ENCODE peak calls at places on chromosomes 16 and 17, in six cellular contexts. One of them, this sample, is unnamed.

GRCh38 chr17:27677191-27677590 is 46.2 kb downstream of the LGALS9 start:
- DNase-seq in NCI-H446 treated with DMSO at 0.1 percent for 48 hours: no peak
- DNase-seq in thyroid gland: no peak
- DNase-seq in activated naive CD4-positive, alpha-beta T cell treated with Interleukin-2 at 50 U/mL for 16 hours: no peak
- DNase-seq in activated naive CD8-positive, alpha-beta T cell treated with anti-CD3 and anti-CD28 coated beads, Interleukin-2, amount 50 U/mL, for 16 hours: no peak
- DNase-seq in GM19239: no peak
- DNase-seq in this sample: no peak

GRCh38 chr17:82435103-82435502 is 15.4 kb downstream of the CYBC1 start:
- DNase-seq in activated naive CD8-positive, alpha-beta T cell treated with anti-CD3 and anti-CD28 coated beads, Interleukin-2, amount 50 U/mL, for 16 hours: no peak
- DNase-seq in activated naive CD4-positive, alpha-beta T cell treated with Interleukin-2 at 50 U/mL for 16 hours: no peak
- DNase-seq in NCI-H446 treated with DMSO at 0.1 percent for 48 hours: no peak
- DNase-seq in GM19239: no peak
- DNase-seq in thyroid gland: no peak
- DNase-seq in this sample: no peak

GRCh38 chr16:19330801-19331484 is 45.4 kb downstream of the CLEC19A start:
- DNase-seq in activated naive CD8-positive, alpha-beta T cell treated with anti-CD3 and anti-CD28 coated beads, Interleukin-2, amount 50 U/mL, for 16 hours: no peak
- DNase-seq in GM19239: no peak
- DNase-seq in thyroid gland: no peak
- DNase-seq in NCI-H446 treated with DMSO at 0.1 percent for 48 hours: no peak
- DNase-seq in activated naive CD4-positive, alpha-beta T cell treated with Interleukin-2 at 50 U/mL for 16 hours: no peak
- DNase-seq in this sample: no peak

GRCh38 chr16:72561-73537 is at the start of gene RHBDF1:
- DNase-seq in activated naive CD8-positive, alpha-beta T cell treated with anti-CD3 and anti-CD28 coated beads, Interleukin-2, amount 50 U/mL, for 16 hours: no peak
- DNase-seq in activated naive CD4-positive, alpha-beta T cell treated with Interleukin-2 at 50 U/mL for 16 hours: no peak
- DNase-seq in NCI-H446 treated with DMSO at 0.1 percent for 48 hours: no peak
- DNase-seq in GM19239: no peak
- DNase-seq in thyroid gland: peak
- DNase-seq in this sample: no peak

GRCh38 chr17:48756816-48757215 is 28.3 kb upstream of the HOXB13 start:
- DNase-seq in activated naive CD8-positive, alpha-beta T cell treated with anti-CD3 and anti-CD28 coated beads, Interleukin-2, amount 50 U/mL, for 16 hours: no peak
- DNase-seq in NCI-H446 treated with DMSO at 0.1 percent for 48 hours: no peak
- DNase-seq in GM19239: no peak
- DNase-seq in thyroid gland: no peak
- DNase-seq in activated naive CD4-positive, alpha-beta T cell treated with Interleukin-2 at 50 U/mL for 16 hours: no peak
- DNase-seq in this sample: no peak

GRCh38 chr17:50903604-50904521 is 37.7 kb upstream of the TOB1 start:
- DNase-seq in activated naive CD4-positive, alpha-beta T cell treated with Interleukin-2 at 50 U/mL for 16 hours: peak
- DNase-seq in activated naive CD8-positive, alpha-beta T cell treated with anti-CD3 and anti-CD28 coated beads, Interleukin-2, amount 50 U/mL, for 16 hours: no peak
- DNase-seq in GM19239: no peak
- DNase-seq in thyroid gland: no peak
- DNase-seq in NCI-H446 treated with DMSO at 0.1 percent for 48 hours: peak
- DNase-seq in this sample: no peak

GRCh38 chr16:86072328-86073102 is 173.6 kb downstream of the IRF8 start:
- DNase-seq in GM19239: peak
- DNase-seq in activated naive CD8-positive, alpha-beta T cell treated with anti-CD3 and anti-CD28 coated beads, Interleukin-2, amount 50 U/mL, for 16 hours: no peak
- DNase-seq in activated naive CD4-positive, alpha-beta T cell treated with Interleukin-2 at 50 U/mL for 16 hours: peak
- DNase-seq in thyroid gland: peak
- DNase-seq in NCI-H446 treated with DMSO at 0.1 percent for 48 hours: no peak
- DNase-seq in this sample: peak

GRCh38 chr16:27174007-27174406 is 29.3 kb upstream of the KDM8 start:
- DNase-seq in thyroid gland: no peak
- DNase-seq in NCI-H446 treated with DMSO at 0.1 percent for 48 hours: no peak
- DNase-seq in activated naive CD8-positive, alpha-beta T cell treated with anti-CD3 and anti-CD28 coated beads, Interleukin-2, amount 50 U/mL, for 16 hours: no peak
- DNase-seq in activated naive CD4-positive, alpha-beta T cell treated with Interleukin-2 at 50 U/mL for 16 hours: peak
- DNase-seq in GM19239: no peak
- DNase-seq in this sample: no peak

GRCh38 chr17:62351176-62351575 is 29.2 kb upstream of the EFCAB3 start:
- DNase-seq in activated naive CD8-positive, alpha-beta T cell treated with anti-CD3 and anti-CD28 coated beads, Interleukin-2, amount 50 U/mL, for 16 hours: no peak
- DNase-seq in GM19239: no peak
- DNase-seq in NCI-H446 treated with DMSO at 0.1 percent for 48 hours: no peak
- DNase-seq in thyroid gland: no peak
- DNase-seq in activated naive CD4-positive, alpha-beta T cell treated with Interleukin-2 at 50 U/mL for 16 hours: no peak
- DNase-seq in this sample: no peak

GRCh38 chr17:75773808-75774470 is 8.9 kb upstream of the GALK1 start:
- DNase-seq in activated naive CD4-positive, alpha-beta T cell treated with Interleukin-2 at 50 U/mL for 16 hours: no peak
- DNase-seq in GM19239: no peak
- DNase-seq in thyroid gland: no peak
- DNase-seq in activated naive CD8-positive, alpha-beta T cell treated with anti-CD3 and anti-CD28 coated beads, Interleukin-2, amount 50 U/mL, for 16 hours: no peak
- DNase-seq in NCI-H446 treated with DMSO at 0.1 percent for 48 hours: no peak
- DNase-seq in this sample: no peak

GRCh38 chr17:80455328-80455710 is 21.1 kb downstream of the NPTX1 start:
- DNase-seq in NCI-H446 treated with DMSO at 0.1 percent for 48 hours: no peak
- DNase-seq in thyroid gland: no peak
- DNase-seq in activated naive CD4-positive, alpha-beta T cell treated with Interleukin-2 at 50 U/mL for 16 hours: peak
- DNase-seq in activated naive CD8-positive, alpha-beta T cell treated with anti-CD3 and anti-CD28 coated beads, Interleukin-2, amount 50 U/mL, for 16 hours: no peak
- DNase-seq in GM19239: peak
- DNase-seq in this sample: no peak

GRCh38 chr17:63699638-63700527 is at the start of gene LIMD2:
- DNase-seq in thyroid gland: peak
- DNase-seq in NCI-H446 treated with DMSO at 0.1 percent for 48 hours: no peak
- DNase-seq in activated naive CD8-positive, alpha-beta T cell treated with anti-CD3 and anti-CD28 coated beads, Interleukin-2, amount 50 U/mL, for 16 hours: peak
- DNase-seq in GM19239: no peak
- DNase-seq in activated naive CD4-positive, alpha-beta T cell treated with Interleukin-2 at 50 U/mL for 16 hours: peak
- DNase-seq in this sample: no peak

GRCh38 chr17:47882247-47882646 is 13.8 kb upstream of the SP2 start:
- DNase-seq in activated naive CD8-positive, alpha-beta T cell treated with anti-CD3 and anti-CD28 coated beads, Interleukin-2, amount 50 U/mL, for 16 hours: no peak
- DNase-seq in NCI-H446 treated with DMSO at 0.1 percent for 48 hours: no peak
- DNase-seq in thyroid gland: no peak
- DNase-seq in GM19239: no peak
- DNase-seq in activated naive CD4-positive, alpha-beta T cell treated with Interleukin-2 at 50 U/mL for 16 hours: no peak
- DNase-seq in this sample: peak

GRCh38 chr17:67615011-67615561 is 102.7 kb upstream of the NOL11 start:
- DNase-seq in activated naive CD8-positive, alpha-beta T cell treated with anti-CD3 and anti-CD28 coated beads, Interleukin-2, amount 50 U/mL, for 16 hours: no peak
- DNase-seq in thyroid gland: peak
- DNase-seq in NCI-H446 treated with DMSO at 0.1 percent for 48 hours: peak
- DNase-seq in GM19239: no peak
- DNase-seq in activated naive CD4-positive, alpha-beta T cell treated with Interleukin-2 at 50 U/mL for 16 hours: no peak
- DNase-seq in this sample: no peak

GRCh38 chr16:17177242-17177967 is 293.4 kb downstream of the XYLT1 start:
- DNase-seq in thyroid gland: no peak
- DNase-seq in activated naive CD8-positive, alpha-beta T cell treated with anti-CD3 and anti-CD28 coated beads, Interleukin-2, amount 50 U/mL, for 16 hours: no peak
- DNase-seq in activated naive CD4-positive, alpha-beta T cell treated with Interleukin-2 at 50 U/mL for 16 hours: no peak
- DNase-seq in GM19239: no peak
- DNase-seq in NCI-H446 treated with DMSO at 0.1 percent for 48 hours: no peak
- DNase-seq in this sample: no peak

GRCh38 chr16:64428463-64428862 is 693.4 kb downstream of the CDH11 start:
- DNase-seq in activated naive CD8-positive, alpha-beta T cell treated with anti-CD3 and anti-CD28 coated beads, Interleukin-2, amount 50 U/mL, for 16 hours: no peak
- DNase-seq in activated naive CD4-positive, alpha-beta T cell treated with Interleukin-2 at 50 U/mL for 16 hours: no peak
- DNase-seq in NCI-H446 treated with DMSO at 0.1 percent for 48 hours: peak
- DNase-seq in thyroid gland: no peak
- DNase-seq in GM19239: no peak
- DNase-seq in this sample: no peak

GRCh38 chr17:77382966-77383612 is 242.3 kb downstream of the SEC14L1 start:
- DNase-seq in activated naive CD8-positive, alpha-beta T cell treated with anti-CD3 and anti-CD28 coated beads, Interleukin-2, amount 50 U/mL, for 16 hours: no peak
- DNase-seq in activated naive CD4-positive, alpha-beta T cell treated with Interleukin-2 at 50 U/mL for 16 hours: no peak
- DNase-seq in GM19239: no peak
- DNase-seq in NCI-H446 treated with DMSO at 0.1 percent for 48 hours: no peak
- DNase-seq in thyroid gland: no peak
- DNase-seq in this sample: no peak

GRCh38 chr16:70660672-70661350 is 14.5 kb downstream of the IL34 start:
- DNase-seq in activated naive CD4-positive, alpha-beta T cell treated with Interleukin-2 at 50 U/mL for 16 hours: no peak
- DNase-seq in activated naive CD8-positive, alpha-beta T cell treated with anti-CD3 and anti-CD28 coated beads, Interleukin-2, amount 50 U/mL, for 16 hours: no peak
- DNase-seq in NCI-H446 treated with DMSO at 0.1 percent for 48 hours: no peak
- DNase-seq in GM19239: no peak
- DNase-seq in thyroid gland: no peak
- DNase-seq in this sample: no peak

GRCh38 chr16:72355561-72355960 is 183.6 kb upstream of the PMFBP1 start:
- DNase-seq in activated naive CD4-positive, alpha-beta T cell treated with Interleukin-2 at 50 U/mL for 16 hours: no peak
- DNase-seq in activated naive CD8-positive, alpha-beta T cell treated with anti-CD3 and anti-CD28 coated beads, Interleukin-2, amount 50 U/mL, for 16 hours: no peak
- DNase-seq in thyroid gland: no peak
- DNase-seq in GM19239: no peak
- DNase-seq in NCI-H446 treated with DMSO at 0.1 percent for 48 hours: no peak
- DNase-seq in this sample: no peak

GRCh38 chr16:27436921-27437650 is 35.1 kb downstream of the IL21R start:
- DNase-seq in NCI-H446 treated with DMSO at 0.1 percent for 48 hours: no peak
- DNase-seq in thyroid gland: no peak
- DNase-seq in activated naive CD4-positive, alpha-beta T cell treated with Interleukin-2 at 50 U/mL for 16 hours: no peak
- DNase-seq in GM19239: no peak
- DNase-seq in activated naive CD8-positive, alpha-beta T cell treated with anti-CD3 and anti-CD28 coated beads, Interleukin-2, amount 50 U/mL, for 16 hours: no peak
- DNase-seq in this sample: no peak

GRCh38 chr17:73957564-73957963 is 245.9 kb upstream of the RPL38 start:
- DNase-seq in NCI-H446 treated with DMSO at 0.1 percent for 48 hours: no peak
- DNase-seq in activated naive CD8-positive, alpha-beta T cell treated with anti-CD3 and anti-CD28 coated beads, Interleukin-2, amount 50 U/mL, for 16 hours: no peak
- DNase-seq in activated naive CD4-positive, alpha-beta T cell treated with Interleukin-2 at 50 U/mL for 16 hours: no peak
- DNase-seq in thyroid gland: no peak
- DNase-seq in GM19239: no peak
- DNase-seq in this sample: no peak

GRCh38 chr17:2222901-2223616 is 80.5 kb downstream of the SMG6 start:
- DNase-seq in GM19239: peak
- DNase-seq in activated naive CD8-positive, alpha-beta T cell treated with anti-CD3 and anti-CD28 coated beads, Interleukin-2, amount 50 U/mL, for 16 hours: no peak
- DNase-seq in activated naive CD4-positive, alpha-beta T cell treated with Interleukin-2 at 50 U/mL for 16 hours: peak
- DNase-seq in NCI-H446 treated with DMSO at 0.1 percent for 48 hours: no peak
- DNase-seq in thyroid gland: peak
- DNase-seq in this sample: peak

GRCh38 chr17:17547210-17547764 is 44.2 kb downstream of the PEMT start:
- DNase-seq in GM19239: no peak
- DNase-seq in activated naive CD8-positive, alpha-beta T cell treated with anti-CD3 and anti-CD28 coated beads, Interleukin-2, amount 50 U/mL, for 16 hours: no peak
- DNase-seq in thyroid gland: no peak
- DNase-seq in activated naive CD4-positive, alpha-beta T cell treated with Interleukin-2 at 50 U/mL for 16 hours: no peak
- DNase-seq in NCI-H446 treated with DMSO at 0.1 percent for 48 hours: no peak
- DNase-seq in this sample: no peak

GRCh38 chr16:47965439-47965838 is 190.4 kb downstream of the ABCC12 start:
- DNase-seq in NCI-H446 treated with DMSO at 0.1 percent for 48 hours: peak
- DNase-seq in thyroid gland: no peak
- DNase-seq in activated naive CD4-positive, alpha-beta T cell treated with Interleukin-2 at 50 U/mL for 16 hours: no peak
- DNase-seq in GM19239: no peak
- DNase-seq in activated naive CD8-positive, alpha-beta T cell treated with anti-CD3 and anti-CD28 coated beads, Interleukin-2, amount 50 U/mL, for 16 hours: no peak
- DNase-seq in this sample: no peak

GRCh38 chr17:45022655-45023339 is 28.6 kb downstream of the DCAKD start:
- DNase-seq in activated naive CD4-positive, alpha-beta T cell treated with Interleukin-2 at 50 U/mL for 16 hours: no peak
- DNase-seq in activated naive CD8-positive, alpha-beta T cell treated with anti-CD3 and anti-CD28 coated beads, Interleukin-2, amount 50 U/mL, for 16 hours: no peak
- DNase-seq in NCI-H446 treated with DMSO at 0.1 percent for 48 hours: peak
- DNase-seq in thyroid gland: no peak
- DNase-seq in GM19239: no peak
- DNase-seq in this sample: no peak

GRCh38 chr17:76146053-76146875 is 5.2 kb upstream of the FOXJ1 start:
- DNase-seq in activated naive CD8-positive, alpha-beta T cell treated with anti-CD3 and anti-CD28 coated beads, Interleukin-2, amount 50 U/mL, for 16 hours: no peak
- DNase-seq in GM19239: no peak
- DNase-seq in activated naive CD4-positive, alpha-beta T cell treated with Interleukin-2 at 50 U/mL for 16 hours: no peak
- DNase-seq in NCI-H446 treated with DMSO at 0.1 percent for 48 hours: no peak
- DNase-seq in thyroid gland: no peak
- DNase-seq in this sample: no peak

GRCh38 chr17:34207572-34207971 is 47.5 kb upstream of the CCL2 start:
- DNase-seq in NCI-H446 treated with DMSO at 0.1 percent for 48 hours: no peak
- DNase-seq in activated naive CD8-positive, alpha-beta T cell treated with anti-CD3 and anti-CD28 coated beads, Interleukin-2, amount 50 U/mL, for 16 hours: no peak
- DNase-seq in GM19239: no peak
- DNase-seq in thyroid gland: no peak
- DNase-seq in activated naive CD4-positive, alpha-beta T cell treated with Interleukin-2 at 50 U/mL for 16 hours: no peak
- DNase-seq in this sample: no peak

GRCh38 chr16:89122322-89122831 is 28.7 kb downstream of the ACSF3 start:
- DNase-seq in NCI-H446 treated with DMSO at 0.1 percent for 48 hours: no peak
- DNase-seq in thyroid gland: peak
- DNase-seq in GM19239: peak
- DNase-seq in activated naive CD4-positive, alpha-beta T cell treated with Interleukin-2 at 50 U/mL for 16 hours: peak
- DNase-seq in activated naive CD8-positive, alpha-beta T cell treated with anti-CD3 and anti-CD28 coated beads, Interleukin-2, amount 50 U/mL, for 16 hours: peak
- DNase-seq in this sample: no peak

GRCh38 chr17:6567528-6568185 is 11.3 kb upstream of the PITPNM3 start:
- DNase-seq in GM19239: no peak
- DNase-seq in activated naive CD4-positive, alpha-beta T cell treated with Interleukin-2 at 50 U/mL for 16 hours: no peak
- DNase-seq in activated naive CD8-positive, alpha-beta T cell treated with anti-CD3 and anti-CD28 coated beads, Interleukin-2, amount 50 U/mL, for 16 hours: no peak
- DNase-seq in NCI-H446 treated with DMSO at 0.1 percent for 48 hours: no peak
- DNase-seq in thyroid gland: no peak
- DNase-seq in this sample: no peak

GRCh38 chr17:17398188-17398927 is 78.4 kb upstream of the MED9 start:
- DNase-seq in NCI-H446 treated with DMSO at 0.1 percent for 48 hours: no peak
- DNase-seq in thyroid gland: peak
- DNase-seq in activated naive CD4-positive, alpha-beta T cell treated with Interleukin-2 at 50 U/mL for 16 hours: no peak
- DNase-seq in GM19239: no peak
- DNase-seq in activated naive CD8-positive, alpha-beta T cell treated with anti-CD3 and anti-CD28 coated beads, Interleukin-2, amount 50 U/mL, for 16 hours: no peak
- DNase-seq in this sample: no peak

GRCh38 chr16:62190426-62190825 is 154.2 kb upstream of the CDH8 start:
- DNase-seq in NCI-H446 treated with DMSO at 0.1 percent for 48 hours: no peak
- DNase-seq in GM19239: no peak
- DNase-seq in activated naive CD8-positive, alpha-beta T cell treated with anti-CD3 and anti-CD28 coated beads, Interleukin-2, amount 50 U/mL, for 16 hours: no peak
- DNase-seq in thyroid gland: no peak
- DNase-seq in activated naive CD4-positive, alpha-beta T cell treated with Interleukin-2 at 50 U/mL for 16 hours: no peak
- DNase-seq in this sample: no peak

GRCh38 chr17:75352079-75352569 is 53.4 kb downstream of the GRB2 start:
- DNase-seq in NCI-H446 treated with DMSO at 0.1 percent for 48 hours: no peak
- DNase-seq in activated naive CD8-positive, alpha-beta T cell treated with anti-CD3 and anti-CD28 coated beads, Interleukin-2, amount 50 U/mL, for 16 hours: no peak
- DNase-seq in thyroid gland: peak
- DNase-seq in GM19239: no peak
- DNase-seq in activated naive CD4-positive, alpha-beta T cell treated with Interleukin-2 at 50 U/mL for 16 hours: no peak
- DNase-seq in this sample: no peak

GRCh38 chr16:27399969-27400368 is 2.0 kb upstream of the IL21R start:
- DNase-seq in NCI-H446 treated with DMSO at 0.1 percent for 48 hours: no peak
- DNase-seq in activated naive CD4-positive, alpha-beta T cell treated with Interleukin-2 at 50 U/mL for 16 hours: no peak
- DNase-seq in GM19239: no peak
- DNase-seq in activated naive CD8-positive, alpha-beta T cell treated with anti-CD3 and anti-CD28 coated beads, Interleukin-2, amount 50 U/mL, for 16 hours: no peak
- DNase-seq in thyroid gland: no peak
- DNase-seq in this sample: no peak

GRCh38 chr16:25092489-25092888 is 19.1 kb upstream of the LCMT1 start:
- DNase-seq in thyroid gland: no peak
- DNase-seq in activated naive CD8-positive, alpha-beta T cell treated with anti-CD3 and anti-CD28 coated beads, Interleukin-2, amount 50 U/mL, for 16 hours: no peak
- DNase-seq in activated naive CD4-positive, alpha-beta T cell treated with Interleukin-2 at 50 U/mL for 16 hours: no peak
- DNase-seq in NCI-H446 treated with DMSO at 0.1 percent for 48 hours: no peak
- DNase-seq in GM19239: no peak
- DNase-seq in this sample: no peak

GRCh38 chr17:77423589-77424451 is 283.1 kb downstream of the SEC14L1 start:
- DNase-seq in activated naive CD8-positive, alpha-beta T cell treated with anti-CD3 and anti-CD28 coated beads, Interleukin-2, amount 50 U/mL, for 16 hours: no peak
- DNase-seq in thyroid gland: peak
- DNase-seq in NCI-H446 treated with DMSO at 0.1 percent for 48 hours: peak
- DNase-seq in activated naive CD4-positive, alpha-beta T cell treated with Interleukin-2 at 50 U/mL for 16 hours: no peak
- DNase-seq in GM19239: no peak
- DNase-seq in this sample: peak

GRCh38 chr16:15949210-15950166 is at the start of gene ABCC1:
- DNase-seq in thyroid gland: peak
- DNase-seq in GM19239: peak
- DNase-seq in activated naive CD8-positive, alpha-beta T cell treated with anti-CD3 and anti-CD28 coated beads, Interleukin-2, amount 50 U/mL, for 16 hours: peak
- DNase-seq in NCI-H446 treated with DMSO at 0.1 percent for 48 hours: no peak
- DNase-seq in activated naive CD4-positive, alpha-beta T cell treated with Interleukin-2 at 50 U/mL for 16 hours: peak
- DNase-seq in this sample: no peak